ENCODE peak calls at places on chromosomes 3 and 15, in five cellular contexts. N, A, H, C and I are unnamed samples. For H3K36me3, the result is how much of the 10 kb centered on the place peaks cover.

GRCh38 chr3:8952130-8952529 is 11.1 kb downstream of the RAD18 start:
- DNase-seq in N (no peak), A (no peak), H (peak), C (no peak), I (peak)

GRCh38 chr15:88745696-88746095 is 57.5 kb upstream of the ACAN start:
- DNase-seq in N (no peak), A (no peak), H (peak), C (peak), I (peak)

GRCh38 chr3:169662215-169663070 is 1.1 kb downstream of the MECOM start:
- DNase-seq in N (peak), A (no peak), H (peak), C (peak), I (peak)

GRCh38 chr3:146638718-146639117 is 33.6 kb upstream of the PLSCR5 start:
- DNase-seq in N (no peak), A (no peak), H (no peak), C (peak), I (peak)

GRCh38 chr3:116154389-116154788 is 290.9 kb downstream of the LSAMP start:
- DNase-seq in N (no peak), A (peak), H (no peak), C (no peak), I (no peak)

GRCh38 chr3:180630360-180630759 is 28.4 kb downstream of the TTC14 start:
- DNase-seq in N (no peak), A (no peak), H (peak), C (peak), I (peak)

GRCh38 chr15:95869920-95870319 is 460.6 kb upstream of the NR2F2 start:
- DNase-seq in N (no peak), A (no peak), H (no peak), C (no peak), I (no peak)

GRCh38 chr3:159604151-159604581 is 384.5 kb upstream of the IL12A start:
- DNase-seq in N (no peak), A (no peak), H (no peak), C (peak), I (peak)

GRCh38 chr3:138824114-138824506 is 10.6 kb downstream of the PIK3CB start:
- DNase-seq in N (no peak), A (no peak), H (no peak), C (peak), I (no peak)

GRCh38 chr15:50803479-50803878 is 38.0 kb upstream of the SPPL2A start:
- DNase-seq in N (no peak), A (no peak), H (no peak), C (no peak), I (no peak)

GRCh38 chr3:167684389-167684993 is 30.7 kb upstream of the WDR49 start:
- DNase-seq in N (peak), A (no peak), H (peak), C (peak), I (peak)

GRCh38 chr3:152197451-152197850 is 71.3 kb upstream of the MBNL1 start:
- DNase-seq in N (no peak), A (no peak), H (no peak), C (no peak), I (peak)

GRCh38 chr3:13525827-13526625 is 22.9 kb upstream of the FBLN2 start:
- DNase-seq in N (no peak), A (no peak), H (peak), C (no peak), I (peak)

GRCh38 chr15:63049747-63050439 is 7.3 kb downstream of the TPM1 start:
- DNase-seq in N (no peak), A (no peak), H (no peak), C (no peak), I (peak)

GRCh38 chr3:134680796-134681526 is 30.1 kb upstream of the KY start:
- DNase-seq in N (no peak), A (no peak), H (no peak), C (no peak), I (no peak)

GRCh38 chr15:41480396-41481140 is 13.1 kb upstream of the ITPKA start:
- DNase-seq in N (no peak), A (no peak), H (no peak), C (no peak), I (no peak)

GRCh38 chr3:127964053-127964452 is 49.0 kb downstream of the KBTBD12 start:
- DNase-seq in N (no peak), A (no peak), H (peak), C (peak), I (no peak)

GRCh38 chr15:31440754-31441298 is 114.2 kb downstream of the KLF13 start:
- DNase-seq in N (no peak), A (no peak), H (no peak), C (no peak), I (peak)

GRCh38 chr3:56207913-56208312 is 260.4 kb downstream of the ERC2 start:
- DNase-seq in N (no peak), A (no peak), H (no peak), C (no peak), I (no peak)

GRCh38 chr15:29835301-29835700 is 13.0 kb upstream of the TJP1 start:
- DNase-seq in N (no peak), A (no peak), H (no peak), C (peak), I (peak)

GRCh38 chr3:52714335-52715302 is 8.7 kb downstream of the SPCS1 start:
- DNase-seq in N (no peak), A (peak), H (no peak), C (no peak), I (no peak)

GRCh38 chr15:78855746-78856145 is 16.9 kb upstream of the MORF4L1 start:
- DNase-seq in N (no peak), A (no peak), H (peak), C (no peak), I (peak)

GRCh38 chr15:56672721-56673120 is 60.6 kb downstream of the ZNF280D start:
- DNase-seq in N (no peak), A (no peak), H (no peak), C (no peak), I (peak)

GRCh38 chr3:149648525-149648924 is 9.3 kb downstream of the WWTR1 start:
- DNase-seq in N (no peak), A (no peak), H (peak), C (no peak), I (peak)

GRCh38 chr3:195788711-195789581 is 22.8 kb downstream of the MUC4 start:
- DNase-seq in N (no peak), A (no peak), H (no peak), C (no peak), I (no peak)

DNA sequence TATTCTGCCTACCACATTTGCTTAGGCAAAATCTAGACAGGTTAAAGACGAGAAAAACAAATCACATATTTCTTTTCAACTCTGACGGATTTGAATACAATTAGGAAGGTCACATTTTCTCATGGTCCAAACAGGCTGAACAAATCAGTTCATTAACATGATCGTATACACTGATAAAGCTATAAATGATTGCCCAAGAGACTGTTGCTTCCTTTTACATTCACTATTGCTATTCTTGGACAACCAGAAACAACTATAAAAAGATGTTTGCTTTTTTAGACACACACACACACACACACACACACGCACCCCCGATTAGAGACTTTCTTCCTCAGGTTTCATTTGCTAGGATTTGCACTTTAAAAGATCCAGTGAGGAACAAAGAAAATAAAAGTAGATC is 122.3 kb upstream of the BHLHE40 start:
- DNase-seq in N (no peak), A (no peak), H (no peak), C (no peak), I (no peak)
- H3K27ac ChIP-seq in N (no peak), A (no peak), H (no peak), C (no peak), I (no peak)

DNA sequence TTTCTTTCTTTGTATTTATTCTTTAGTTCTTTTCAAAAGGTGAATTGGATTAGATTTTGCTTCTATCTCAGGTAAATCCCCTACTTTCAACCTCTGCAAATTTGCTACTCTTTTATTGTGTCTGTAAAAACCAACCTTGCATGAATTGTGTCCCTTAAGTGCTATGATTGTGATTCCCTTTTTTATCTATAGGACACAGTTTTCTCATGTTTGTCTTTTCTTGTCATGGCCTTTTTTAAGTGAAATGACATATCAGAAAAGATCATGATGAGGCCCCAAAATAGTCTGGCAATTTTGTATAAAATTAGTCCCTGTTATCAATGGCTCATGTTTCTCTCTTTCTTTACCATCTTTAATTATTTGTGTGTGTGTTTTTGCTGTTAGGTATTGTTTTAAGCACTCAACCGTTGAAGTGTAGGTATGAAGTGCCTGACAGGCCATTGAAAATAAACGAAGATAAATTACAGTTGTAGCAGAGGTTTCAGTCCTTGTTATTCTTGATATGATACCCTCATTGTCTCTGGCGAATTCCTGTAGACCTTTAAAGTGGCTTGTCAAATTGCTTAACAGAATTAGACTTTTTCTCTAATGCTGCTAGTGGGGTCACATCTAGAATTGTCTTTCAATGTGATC is 184.3 kb downstream of the UBE2E2 start:
- DNase-seq in N (no peak), A (no peak), H (no peak), C (no peak), I (no peak)
- H3K36me3 ChIP-seq in N (under half), A (under half), H (under half), C (under half), I (under half)

GRCh38 chr3:194395767-194396527 is 3.1 kb downstream of the GP5 start:
- DNase-seq in N (no peak), A (no peak), H (no peak), C (no peak), I (peak)

GRCh38 chr3:194396561-194396896 is 2.5 kb downstream of the GP5 start:
- DNase-seq in N (no peak), A (no peak), H (no peak), C (no peak), I (peak)

GRCh38 chr3:194395201-194395600 is 3.9 kb downstream of the GP5 start:
- DNase-seq in N (no peak), A (no peak), H (peak), C (peak), I (no peak)

GRCh38 chr3:194397757-194398312 is 1.2 kb downstream of the GP5 start:
- DNase-seq in N (no peak), A (no peak), H (no peak), C (no peak), I (no peak)

GRCh38 chr3:194396897-194397756 is 1.9 kb downstream of the GP5 start:
- DNase-seq in N (no peak), A (no peak), H (no peak), C (no peak), I (no peak)
- TF ChIP-seq EZH2 in N (no peak), A (peak), H (peak), C (no peak), I (no peak)

GRCh38 chr3:73280751-73281150 is 219.3 kb downstream of the EBLN2 start:
- DNase-seq in N (no peak), A (no peak), H (no peak), C (no peak), I (no peak)
- H3K27ac ChIP-seq in N (no peak), A (no peak), H (no peak), C (no peak), I (no peak)

DNA sequence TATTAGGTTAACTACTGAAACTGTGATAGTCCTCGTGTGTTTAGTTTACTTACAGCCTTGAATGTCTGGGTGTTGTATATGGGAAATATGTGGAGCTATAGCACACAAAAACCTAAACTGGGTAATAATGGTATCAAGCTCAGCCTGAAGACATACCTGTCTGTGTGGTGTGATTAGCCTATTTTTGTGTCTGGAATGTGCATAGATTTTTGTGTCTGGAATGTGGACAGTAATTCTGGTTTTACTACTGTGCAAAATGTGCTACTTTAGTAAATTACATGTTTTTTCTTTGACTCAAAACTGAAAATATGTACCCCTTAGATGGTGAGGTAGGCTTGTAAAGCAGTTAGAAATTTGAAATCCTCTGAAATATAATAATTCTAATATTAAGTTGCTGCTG is 43.5 kb downstream of the CHD2 start:
- DNase-seq in N (no peak), A (no peak), H (no peak), C (no peak), I (no peak)
- H3K36me3 ChIP-seq in N (half or more), A (under half), H (half or more), C (half or more), I (half or more)